ENCODE peak calls at places on chromosomes 16 and 17, in six cellular contexts. U is neural progenitor cell, I is prostate gland, G is lung microvascular endothelial cell, L is vagina, V is T-helper 1 cell. F is an unnamed sample.

GRCh38 chr16:926715-927114 is 44.1 kb downstream of the LMF1 start:
- DNase-seq in I (no peak), U (no peak), G (no peak), L (no peak), V (no peak), F (no peak)

GRCh38 chr17:38617967-38618760 is 12.4 kb upstream of the SRCIN1 start:
- DNase-seq in U (no peak), V (no peak), L (no peak), I (no peak), G (no peak), F (no peak)

GRCh38 chr17:45924332-45924820 is 30.0 kb downstream of the MAPT start:
- DNase-seq in V (no peak), U (no peak), L (no peak), G (no peak), I (no peak), F (no peak)

GRCh38 chr17:79946352-79947231 is 89.1 kb downstream of the TBC1D16 start:
- DNase-seq in I (no peak), L (no peak), V (no peak), U (no peak), G (no peak), F (peak)

GRCh38 chr17:19579192-19579668 is 45.6 kb downstream of the SLC47A1 start:
- DNase-seq in I (no peak), U (no peak), V (no peak), G (no peak), L (no peak), F (peak)

GRCh38 chr17:78343433-78344201 is 16.3 kb downstream of the SOCS3 start:
- DNase-seq in V (peak), G (peak), U (no peak), I (no peak), L (no peak), F (no peak)

GRCh38 chr16:87457051-87457611 is 35.7 kb downstream of the ZCCHC14 start:
- DNase-seq in I (no peak), G (peak), V (no peak), L (no peak), U (no peak), F (no peak)

GRCh38 chr17:37293770-37294169 is 82.0 kb upstream of the C17orf78 start:
- DNase-seq in L (no peak), U (no peak), I (no peak), G (no peak), V (no peak), F (no peak)

GRCh38 chr16:21167360-21167759 is 8.9 kb downstream of the LDAF1 start:
- DNase-seq in U (no peak), I (no peak), L (no peak), G (no peak), V (no peak), F (no peak)

GRCh38 chr17:74307984-74308773 is 17.8 kb upstream of the KIF19 start:
- DNase-seq in V (no peak), L (no peak), G (peak), I (no peak), U (no peak), F (no peak)

GRCh38 chr17:35890774-35891155 is 10.6 kb upstream of the CCL5 start:
- DNase-seq in G (no peak), I (no peak), U (peak), V (peak), L (no peak), F (no peak)